ENCODE peak calls at places on chromosomes 6 and 20, in seven cellular contexts. G, O, I, M, J, A and S are unnamed samples.

GRCh38 chr6:118489990-118490389 is 58.1 kb upstream of the PLN start:
- DNase-seq in G (no peak), O (no peak), I (no peak), M (no peak), J (no peak), A (no peak), S (no peak)

GRCh38 chr6:169589699-169590257 is 112.1 kb downstream of the WDR27 start:
- DNase-seq in G (no peak), O (no peak), I (no peak), M (no peak), J (no peak), A (no peak), S (peak; percentile 12)

GRCh38 chr20:51573576-51574243 is 31.2 kb upstream of the NFATC2 start:
- DNase-seq in G (no peak), O (no peak), I (no peak), M (no peak), J (no peak), A (no peak), S (no peak)

GRCh38 chr6:147578883-147579282 is 70.4 kb downstream of the SAMD5 start:
- DNase-seq in G (no peak), O (no peak), I (no peak), M (no peak), J (no peak), A (no peak), S (no peak)

GRCh38 chr6:44921787-44922186 is 406.3 kb upstream of the RUNX2 start:
- DNase-seq in G (no peak), O (no peak), I (peak; percentile 46), M (no peak), J (no peak), A (no peak), S (no peak)

GRCh38 chr6:105794870-105795269 is 291.3 kb upstream of the PRDM1 start:
- DNase-seq in G (no peak), O (no peak), I (no peak), M (no peak), J (no peak), A (no peak), S (no peak)

GRCh38 chr6:139582956-139583355 is 208.5 kb upstream of the CITED2 start:
- DNase-seq in G (no peak), O (no peak), I (no peak), M (no peak), J (no peak), A (no peak), S (no peak)

GRCh38 chr6:118350881-118351430 is 197.1 kb upstream of the PLN start:
- DNase-seq in G (no peak), O (no peak), I (no peak), M (no peak), J (no peak), A (no peak), S (no peak)

GRCh38 chr6:45314146-45314545 is 14.0 kb upstream of the RUNX2 start:
- DNase-seq in G (no peak), O (no peak), I (no peak), M (no peak), J (no peak), A (peak; percentile 5), S (no peak)

GRCh38 chr6:143605894-143606293 is 71.9 kb upstream of the PHACTR2 start:
- DNase-seq in G (no peak), O (no peak), I (no peak), M (no peak), J (no peak), A (no peak), S (no peak)

GRCh38 chr20:461254-462198 is 807 bp downstream of the TBC1D20 start:
- DNase-seq in G (no peak), O (no peak), I (no peak), M (peak; percentile 93), J (peak; percentile 79), A (peak; percentile 66), S (no peak)

GRCh38 chr20:49636447-49636846 is 68.5 kb upstream of the PTGIS start:
- DNase-seq in G (no peak), O (no peak), I (no peak), M (no peak), J (no peak), A (no peak), S (no peak)

GRCh38 chr6:147141690-147142308 is 62.4 kb upstream of the STXBP5 start:
- DNase-seq in G (no peak), O (peak; percentile 35), I (no peak), M (no peak), J (no peak), A (no peak), S (no peak)

GRCh38 chr6:122809001-122809400 is 19.9 kb downstream of the SMPDL3A start:
- DNase-seq in G (no peak), O (no peak), I (no peak), M (no peak), J (no peak), A (no peak), S (no peak)

DNA sequence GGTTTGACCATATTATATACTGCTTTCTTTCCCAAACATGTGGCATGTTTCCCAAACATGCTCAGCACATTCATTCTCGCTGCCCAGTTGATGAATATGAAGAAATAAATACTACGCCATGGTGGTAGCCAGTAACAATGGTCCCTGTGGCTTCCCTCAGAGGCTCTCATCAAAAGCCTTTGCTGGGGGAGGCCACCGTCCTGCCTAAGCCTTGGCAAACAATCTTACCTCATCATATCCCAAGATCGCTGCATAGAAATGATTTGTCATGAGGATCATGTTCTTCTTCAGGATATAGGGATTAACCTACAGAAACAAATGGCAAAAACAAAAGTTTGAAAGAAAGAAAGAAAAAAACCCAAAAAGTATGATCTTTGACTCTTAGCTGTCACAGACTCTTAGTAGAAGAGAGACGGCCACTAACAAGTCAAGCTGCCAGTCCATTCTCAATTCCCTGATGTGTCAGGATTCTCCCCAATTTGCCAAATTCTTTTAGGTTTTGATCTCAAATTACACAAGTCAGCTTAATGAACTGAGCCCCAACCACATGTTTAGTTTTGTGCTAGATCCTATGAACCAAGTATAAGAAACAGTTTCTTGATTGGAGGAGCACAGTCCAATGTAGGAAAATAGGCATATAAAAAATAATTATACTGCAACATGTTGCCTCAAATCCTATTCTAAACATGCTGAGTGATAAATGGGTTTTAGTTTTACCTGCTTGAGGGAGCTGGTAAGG is 22.4 kb upstream of the FAM83C start:
- DNase-seq in G (no peak), O (no peak), I (no peak), M (no peak), J (no peak), A (no peak), S (no peak)
- H3K27ac ChIP-seq in G (no peak overlapping the region), O (no peak overlapping the region), I (no peak overlapping the region), M (no peak overlapping the region), J (no peak overlapping the region), A (peak overlapping the region; percentile 27), S (peak overlapping the region; percentile 54)

GRCh38 chr6:8574311-8574710 is 139.0 kb upstream of the SLC35B3 start:
- DNase-seq in G (no peak), O (no peak), I (no peak), M (no peak), J (no peak), A (no peak), S (no peak)

GRCh38 chr6:8583291-8583690 is 147.9 kb upstream of the SLC35B3 start:
- DNase-seq in G (no peak), O (no peak), I (no peak), M (no peak), J (no peak), A (no peak), S (no peak)

GRCh38 chr6:8579372-8579771 is 144.0 kb upstream of the SLC35B3 start:
- DNase-seq in G (no peak), O (no peak), I (no peak), M (no peak), J (no peak), A (peak; percentile 15), S (no peak)

GRCh38 chr6:8574749-8575468 is 139.6 kb upstream of the SLC35B3 start:
- DNase-seq in G (no peak), O (no peak), I (no peak), M (no peak), J (no peak), A (no peak), S (no peak)

GRCh38 chr6:8578006-8578405 is 142.7 kb upstream of the SLC35B3 start:
- DNase-seq in G (no peak), O (no peak), I (no peak), M (no peak), J (no peak), A (no peak), S (no peak)
- TF ChIP-seq POLR2AphosphoS5 in G (no peak), O (no peak), I (no peak), M (no peak), J (no peak), A (no peak), S (no peak)

DNA sequence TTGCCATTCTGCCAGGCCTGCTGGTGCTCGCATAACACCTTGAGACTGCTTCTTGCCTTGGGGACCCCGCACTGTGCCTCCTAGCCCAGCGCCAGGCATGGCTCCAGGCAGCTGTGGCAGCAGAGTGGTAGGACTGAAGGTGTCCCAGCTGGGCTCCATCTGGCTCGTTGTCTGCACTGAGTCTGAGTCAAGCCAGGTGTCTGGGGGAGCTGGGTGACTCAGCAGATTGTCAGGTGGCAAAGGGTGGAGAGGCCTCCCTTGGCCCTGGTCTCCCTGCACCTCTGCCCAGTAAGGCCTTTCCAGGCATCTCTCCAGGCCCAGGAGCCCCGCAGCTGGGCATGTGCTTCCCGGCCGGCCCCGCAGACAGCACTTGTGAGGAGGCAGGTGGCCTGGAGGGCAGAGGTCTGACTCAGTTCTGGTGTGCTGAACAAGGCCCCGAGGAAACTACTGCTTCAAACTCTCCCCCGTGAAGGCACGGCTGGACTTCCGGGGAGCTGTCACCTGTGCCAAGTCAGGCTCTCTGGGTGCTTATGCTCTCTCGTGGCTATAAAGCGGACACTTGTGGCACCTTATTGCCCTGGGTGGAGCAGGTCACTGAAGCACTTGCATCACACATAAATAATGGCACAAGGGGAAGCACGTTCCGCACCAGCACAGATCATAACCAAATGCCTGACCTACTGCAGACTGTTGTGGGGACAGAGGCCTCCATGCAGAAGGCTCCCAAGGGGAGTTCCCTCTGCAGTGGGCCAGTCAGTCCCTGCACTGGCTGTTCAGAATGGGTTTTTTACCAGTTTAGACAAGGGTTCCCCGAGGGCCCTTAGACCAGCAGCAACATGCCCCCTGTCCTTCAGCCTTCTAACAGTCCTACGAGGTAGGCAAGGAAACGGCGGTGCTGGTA is 27.5 kb downstream of the FOXC1 start:
- DNase-seq in G (no peak), O (no peak), I (no peak), M (no peak), J (no peak), A (no peak), S (no peak)
- H3K27ac ChIP-seq in G (no peak overlapping the region), O (no peak overlapping the region), I (no peak overlapping the region), M (no peak overlapping the region), J (no peak overlapping the region), A (no peak overlapping the region), S (no peak overlapping the region)

DNA sequence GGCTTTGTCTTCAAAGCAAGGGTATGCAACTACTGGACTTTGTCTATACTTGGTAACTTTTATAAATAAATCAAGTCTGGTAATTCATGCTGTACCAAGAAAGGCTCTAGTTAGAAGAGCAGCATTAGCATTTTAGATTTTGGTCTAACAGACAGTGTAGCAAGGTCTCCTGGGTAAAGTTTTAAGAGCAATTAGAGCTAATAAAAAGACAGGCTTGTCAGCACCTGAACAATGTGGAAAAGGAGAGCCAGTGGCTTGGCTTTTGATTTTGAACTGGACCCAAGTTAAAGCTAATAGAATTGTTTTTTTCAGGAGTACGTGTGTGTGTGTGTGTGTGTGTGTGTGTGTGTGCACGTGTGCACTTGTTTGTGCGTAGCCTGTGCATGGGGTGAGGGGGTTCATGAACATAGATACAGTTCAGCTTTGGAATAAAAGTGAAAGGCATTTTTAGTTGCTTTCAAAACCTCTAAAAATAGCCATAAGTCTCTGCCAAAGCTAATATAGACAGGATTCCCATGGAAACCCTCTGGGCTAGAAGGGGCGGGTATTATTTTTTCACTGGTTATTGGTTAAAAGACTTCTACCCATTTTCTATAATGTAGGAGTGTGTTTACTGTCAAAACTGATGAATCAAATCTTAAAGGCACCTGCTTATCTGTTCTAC is 138.4 kb downstream of the KCNQ5 start:
- DNase-seq in G (no peak), O (no peak), I (no peak), M (no peak), J (no peak), A (no peak), S (no peak)
- TF ChIP-seq POLR2AphosphoS5 in G (no peak), O (no peak), I (no peak), M (no peak), J (no peak), A (no peak), S (no peak)

GRCh38 chr6:135144678-135145508 is 36.2 kb upstream of the MYB start:
- DNase-seq in G (no peak), O (peak; percentile 44), I (peak; percentile 25), M (no peak), J (no peak), A (peak; percentile 61), S (no peak)
- H3K27ac ChIP-seq in G (peak overlapping the region; percentile 29), O (peak overlapping the region; percentile 77), I (no peak overlapping the region), M (no peak overlapping the region), J (no peak overlapping the region), A (no peak overlapping the region), S (no peak overlapping the region)